ENCODE peak calls at places on chromosomes 3 and 15, in ten cellular contexts. C is heart right ventricle; P is cardiac fibroblast; E is neural progenitor cell; H is astrocyte of the spinal cord; Q is GM20000; N is GM03348; K is stimulated activated CD4-positive, alpha-beta T cell treated with anti-CD3 and anti-CD28 coated beads, TNF-alpha, amount 100 ng/mL, for 4 hours; D is colonic mucosa; F is activated T-cell treated with anti-CD3 and anti-CD28 coated beads for 1 hour. S is an unnamed sample.

GRCh38 chr15:58309993-58310928 is 121.5 kb upstream of the LIPC start:
- DNase-seq in C (peak), P (no peak), E (no peak), H (no peak), Q (no peak), N (no peak), K (no peak), D (no peak), F (no peak), S (peak)

GRCh38 chr3:4332574-4332973 is 29.4 kb downstream of the SETMAR start:
- DNase-seq in C (no peak), P (no peak), E (no peak), H (no peak), Q (no peak), N (no peak), K (no peak), D (no peak), F (no peak), S (no peak)

GRCh38 chr3:172029425-172030128 is 9.8 kb upstream of the FNDC3B start:
- DNase-seq in C (no peak), P (peak), E (no peak), H (no peak), Q (no peak), N (no peak), K (no peak), D (no peak), F (no peak), S (no peak)

GRCh38 chr15:39431371-39431770 is 149.5 kb upstream of the THBS1 start:
- DNase-seq in C (no peak), P (peak), E (no peak), H (peak), Q (no peak), N (peak), K (no peak), D (no peak), F (no peak), S (no peak)

GRCh38 chr3:195903950-195904290 is 4.4 kb downstream of the TNK2 start:
- DNase-seq in C (no peak), P (no peak), E (no peak), H (no peak), Q (no peak), N (no peak), K (no peak), D (no peak), F (no peak), S (no peak)

GRCh38 chr3:29176501-29176900 is 104.4 kb upstream of the RBMS3 start:
- DNase-seq in C (no peak), P (no peak), E (peak), H (no peak), Q (no peak), N (no peak), K (no peak), D (no peak), F (no peak), S (no peak)

GRCh38 chr3:143045639-143046038 is 44.3 kb downstream of the U2SURP start:
- DNase-seq in C (no peak), P (peak), E (no peak), H (no peak), Q (no peak), N (no peak), K (no peak), D (no peak), F (no peak), S (no peak)

GRCh38 chr3:171444291-171444690 is 15.9 kb downstream of the TNIK start:
- DNase-seq in C (no peak), P (no peak), E (no peak), H (no peak), Q (no peak), N (no peak), K (no peak), D (no peak), F (no peak), S (no peak)

GRCh38 chr15:90873998-90874605 is 5.7 kb downstream of the FURIN start:
- DNase-seq in C (no peak), P (no peak), E (peak), H (peak), Q (no peak), N (no peak), K (no peak), D (peak), F (no peak), S (peak)

GRCh38 chr15:66774001-66774814 is 72.2 kb downstream of the SMAD6 start:
- DNase-seq in C (peak), P (peak), E (peak), H (peak), Q (peak), N (peak), K (peak), D (peak), F (peak), S (peak)

GRCh38 chr15:45399381-45400212 is 21.3 kb upstream of the GATM start:
- DNase-seq in C (no peak), P (peak), E (peak), H (peak), Q (peak), N (peak), K (no peak), D (no peak), F (no peak), S (no peak)

GRCh38 chr3:99319450-99319849 is 318.9 kb upstream of the COL8A1 start:
- DNase-seq in C (no peak), P (no peak), E (no peak), H (no peak), Q (no peak), N (no peak), K (no peak), D (no peak), F (no peak), S (no peak)

GRCh38 chr3:189839576-189839975 is 208.4 kb downstream of the TP63 start:
- DNase-seq in C (no peak), P (peak), E (no peak), H (peak), Q (no peak), N (peak), K (no peak), D (no peak), F (no peak), S (no peak)

GRCh38 chr3:58623961-58624360 is 42.6 kb downstream of the FAM3D start:
- DNase-seq in C (no peak), P (peak), E (no peak), H (no peak), Q (no peak), N (peak), K (no peak), D (no peak), F (no peak), S (no peak)

GRCh38 chr3:36653095-36653494 is 111.3 kb downstream of the DCLK3 start:
- DNase-seq in C (no peak), P (peak), E (no peak), H (peak), Q (no peak), N (no peak), K (no peak), D (no peak), F (no peak), S (no peak)

GRCh38 chr3:178676942-178677606 is 140.8 kb downstream of the KCNMB2 start:
- DNase-seq in C (no peak), P (no peak), E (no peak), H (no peak), Q (peak), N (no peak), K (no peak), D (no peak), F (no peak), S (no peak)

GRCh38 chr3:190205739-190206138 is 85.0 kb upstream of the P3H2 start:
- DNase-seq in C (no peak), P (peak), E (no peak), H (peak), Q (peak), N (peak), K (no peak), D (no peak), F (no peak), S (no peak)

GRCh38 chr15:70672081-70672480 is 91.3 kb downstream of the UACA start:
- DNase-seq in C (no peak), P (no peak), E (no peak), H (peak), Q (peak), N (peak), K (no peak), D (no peak), F (no peak), S (no peak)

GRCh38 chr3:125061170-125061569 is 5.4 kb upstream of the HEG1 start:
- DNase-seq in C (peak), P (peak), E (no peak), H (no peak), Q (no peak), N (peak), K (no peak), D (no peak), F (no peak), S (no peak)

GRCh38 chr15:40471778-40472130 is 970 bp downstream of the CHST14 start:
- DNase-seq in C (no peak), P (no peak), E (peak), H (no peak), Q (no peak), N (no peak), K (no peak), D (no peak), F (no peak), S (no peak)

GRCh38 chr3:89180334-89180733 is 72.9 kb downstream of the EPHA3 start:
- DNase-seq in C (no peak), P (peak), E (no peak), H (peak), Q (no peak), N (no peak), K (no peak), D (no peak), F (no peak), S (no peak)

GRCh38 chr3:9339750-9340449 is 23.0 kb upstream of the THUMPD3 start:
- DNase-seq in C (no peak), P (peak), E (no peak), H (no peak), Q (no peak), N (no peak), K (no peak), D (no peak), F (no peak), S (no peak)

GRCh38 chr3:111999924-112000835 is 1.5 kb downstream of the TAGLN3 start:
- DNase-seq in C (no peak), P (peak), E (no peak), H (no peak), Q (no peak), N (no peak), K (no peak), D (no peak), F (no peak), S (no peak)

GRCh38 chr3:45821127-45821526 is 20.8 kb downstream of the LZTFL1 start:
- DNase-seq in C (no peak), P (no peak), E (no peak), H (no peak), Q (no peak), N (no peak), K (no peak), D (no peak), F (no peak), S (no peak)

GRCh38 chr15:90921887-90922286 is 10.5 kb downstream of the HDDC3 start:
- DNase-seq in C (no peak), P (no peak), E (no peak), H (no peak), Q (no peak), N (no peak), K (no peak), D (no peak), F (no peak), S (no peak)

GRCh38 chr3:190059242-190059590 is 61.5 kb downstream of the P3H2 start:
- DNase-seq in C (no peak), P (peak), E (no peak), H (peak), Q (no peak), N (no peak), K (no peak), D (no peak), F (no peak), S (no peak)

S was measured in right lobe of liver.